ENCODE peak calls at places on chromosomes 13 and 19, in five cellular contexts. X is body of pancreas, L is Panc1, G is PC-9, K is psoas muscle. V is an unnamed sample. For H3K9me3, the result is how much of the 10 kb centered on the place peaks cover.

GRCh38 chr19:40801449-40802299 is 2.7 kb downstream of the EGLN2 start:
- DNase-seq in X (no peak), L (no peak), G (no peak), K (no peak), V (peak)

GRCh38 chr13:51425410-51426042 is 27.3 kb downstream of the INTS6 start:
- DNase-seq in X (no peak), L (no peak), G (no peak), K (no peak), V (no peak)

GRCh38 chr13:60583911-60584753 is 187.1 kb downstream of the TDRD3 start:
- DNase-seq in X (peak), L (no peak), G (peak), K (no peak), V (no peak)

GRCh38 chr13:112898786-112899617 is 70.0 kb upstream of the MCF2L start:
- DNase-seq in X (no peak), L (no peak), G (no peak), K (no peak), V (no peak)

GRCh38 chr13:79749985-79750551 is 269.1 kb downstream of the NDFIP2 start:
- DNase-seq in X (peak), L (no peak), G (peak), K (peak), V (peak)

GRCh38 chr19:57786906-57787305 is 17.4 kb downstream of the ZNF586 start:
- DNase-seq in X (no peak), L (no peak), G (no peak), K (no peak), V (no peak)

GRCh38 chr19:7098701-7099596 is 29.4 kb downstream of the ZNF557 start:
- DNase-seq in X (peak), L (peak), G (peak), K (peak), V (peak)

GRCh38 chr19:46943150-46943946 is 76.3 kb upstream of the NPAS1 start:
- DNase-seq in X (no peak), L (no peak), G (no peak), K (no peak), V (no peak)

GRCh38 chr13:31807090-31807541 is 67.8 kb downstream of the RXFP2 start:
- DNase-seq in X (no peak), L (no peak), G (no peak), K (no peak), V (no peak)

GRCh38 chr13:26508885-26509284 is 48.6 kb upstream of the WASF3 start:
- DNase-seq in X (peak), L (no peak), G (no peak), K (peak), V (peak)

GRCh38 chr13:52348983-52349780 is 56.8 kb downstream of the THSD1 start:
- DNase-seq in X (no peak), L (peak), G (no peak), K (no peak), V (no peak)

GRCh38 chr19:32651729-32652140 is 23.2 kb downstream of the ANKRD27 start:
- DNase-seq in X (no peak), L (no peak), G (no peak), K (no peak), V (no peak)

DNA sequence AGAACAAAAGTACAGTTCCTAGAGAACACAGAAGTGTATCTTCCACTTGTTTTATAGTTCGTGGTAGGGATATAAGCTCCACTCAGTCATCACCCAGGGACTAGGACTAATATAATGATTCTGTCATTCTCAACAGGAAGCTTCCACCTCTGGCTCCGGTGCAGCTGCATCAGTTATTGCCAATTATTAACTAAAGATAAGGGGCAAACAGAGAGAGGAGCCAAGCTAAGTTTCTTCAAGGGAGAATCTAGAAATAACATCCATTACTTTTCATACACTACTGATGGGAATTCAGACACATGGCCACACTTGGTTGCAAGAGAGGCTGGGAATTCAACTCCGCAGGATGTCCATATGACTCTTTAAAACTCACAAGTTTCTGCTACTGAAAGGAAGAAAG is 917.9 kb downstream of the OLFM4 start:
- DNase-seq in X (peak), L (no peak), G (no peak), K (no peak), V (no peak)
- H3K9me3 ChIP-seq in X (under half), L (under half), G (under half), K (under half), V (under half)

GRCh38 chr13:97245011-97245410 is 22.9 kb downstream of the MBNL2 start:
- DNase-seq in X (no peak), L (no peak), G (no peak), K (no peak), V (no peak)

GRCh38 chr13:97240789-97241734 is 18.9 kb downstream of the MBNL2 start:
- DNase-seq in X (no peak), L (no peak), G (no peak), K (no peak), V (no peak)

GRCh38 chr13:97243915-97244820 is 22.0 kb downstream of the MBNL2 start:
- DNase-seq in X (no peak), L (no peak), G (no peak), K (no peak), V (no peak)

GRCh38 chr13:97241761-97242160 is 19.6 kb downstream of the MBNL2 start:
- DNase-seq in X (no peak), L (no peak), G (no peak), K (no peak), V (no peak)

GRCh38 chr13:97242755-97243497 is 20.8 kb downstream of the MBNL2 start:
- DNase-seq in X (no peak), L (no peak), G (no peak), K (peak), V (no peak)
- H3K4me3 ChIP-seq in X (no peak), L (no peak), G (no peak), K (peak), V (no peak)

GRCh38 chr19:12137541-12137940 is 2.6 kb downstream of the ZNF20 start:
- DNase-seq in X (no peak), L (no peak), G (no peak), K (no peak), V (no peak)
- TF ChIP-seq CTCF in X (no peak), L (no peak), G (no peak), K (no peak), V (no peak)

DNA sequence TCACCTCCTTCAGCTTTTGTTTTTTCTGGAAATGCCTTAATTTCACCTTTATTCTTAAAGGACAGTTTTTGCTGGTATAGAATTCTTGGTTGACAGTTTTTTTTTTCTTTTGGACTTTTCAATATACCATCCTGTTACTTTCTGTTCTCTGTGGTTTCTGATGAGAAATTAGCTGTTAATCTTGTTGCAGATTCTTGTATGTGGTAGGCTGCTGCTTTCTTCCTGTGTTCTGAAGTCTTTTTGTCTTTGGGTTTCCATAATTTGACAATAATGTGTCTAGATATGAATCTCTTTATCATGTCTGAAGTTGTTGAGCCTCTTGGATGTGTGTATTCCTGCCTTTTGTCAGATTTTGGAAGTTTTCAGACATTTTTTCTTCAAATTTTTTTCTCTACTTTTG is 12.0 kb downstream of the ZNF283 start:
- DNase-seq in X (no peak), L (no peak), G (no peak), K (no peak), V (no peak)
- H3K9me3 ChIP-seq in X (half or more), L (half or more), G (half or more), K (half or more), V (under half)

DNA sequence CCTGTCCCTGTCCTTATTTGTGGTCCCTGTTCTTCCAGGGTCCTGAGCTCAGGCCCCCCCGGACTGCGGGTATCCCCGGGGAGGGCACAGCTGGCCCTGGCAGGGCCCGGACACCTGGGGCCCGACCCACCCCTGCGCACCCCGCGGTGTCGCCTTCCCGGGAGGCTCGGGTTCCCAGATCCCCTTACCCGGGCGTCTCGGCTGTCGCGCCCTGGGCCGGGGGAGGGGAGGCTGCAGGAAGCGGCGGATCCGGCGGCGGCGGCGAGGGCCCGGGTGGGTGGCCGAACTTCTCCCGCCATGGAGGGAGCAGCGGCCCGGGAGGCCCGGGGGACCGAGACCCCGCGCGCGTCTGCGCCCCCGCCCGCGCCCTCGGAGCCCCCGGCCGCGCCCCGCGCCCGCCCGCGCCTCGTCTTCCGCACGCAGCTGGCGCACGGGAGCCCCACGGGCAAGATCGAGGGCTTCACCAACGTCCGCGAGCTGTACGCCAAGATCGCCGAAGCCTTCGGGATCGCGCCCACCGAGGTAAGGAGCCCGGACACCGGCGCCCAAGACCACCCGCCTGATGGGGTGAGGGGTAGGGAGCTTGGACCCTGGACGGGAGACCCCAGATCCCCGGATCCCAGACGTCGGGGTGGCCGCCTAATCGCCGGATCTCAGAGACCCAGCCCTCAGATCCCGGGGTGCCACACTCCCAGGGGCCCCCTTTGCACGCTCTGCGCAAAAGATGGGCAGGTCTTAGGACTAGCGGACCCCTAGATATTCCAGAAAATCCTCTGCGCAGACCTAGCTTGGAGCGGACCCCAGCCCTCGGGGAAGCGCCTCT is at the start of gene GIPC3:
- DNase-seq in X (no peak), L (no peak), G (no peak), K (no peak), V (no peak)
- H3K4me3 ChIP-seq in X (no peak), L (peak), G (no peak), K (peak), V (peak)

GRCh38 chr13:47004022-47004421 is 107.2 kb upstream of the HTR2A start:
- DNase-seq in X (no peak), L (no peak), G (no peak), K (no peak), V (no peak)
- TF ChIP-seq CTCF in X (no peak), L (no peak), G (no peak), K (no peak), V (no peak)

DNA sequence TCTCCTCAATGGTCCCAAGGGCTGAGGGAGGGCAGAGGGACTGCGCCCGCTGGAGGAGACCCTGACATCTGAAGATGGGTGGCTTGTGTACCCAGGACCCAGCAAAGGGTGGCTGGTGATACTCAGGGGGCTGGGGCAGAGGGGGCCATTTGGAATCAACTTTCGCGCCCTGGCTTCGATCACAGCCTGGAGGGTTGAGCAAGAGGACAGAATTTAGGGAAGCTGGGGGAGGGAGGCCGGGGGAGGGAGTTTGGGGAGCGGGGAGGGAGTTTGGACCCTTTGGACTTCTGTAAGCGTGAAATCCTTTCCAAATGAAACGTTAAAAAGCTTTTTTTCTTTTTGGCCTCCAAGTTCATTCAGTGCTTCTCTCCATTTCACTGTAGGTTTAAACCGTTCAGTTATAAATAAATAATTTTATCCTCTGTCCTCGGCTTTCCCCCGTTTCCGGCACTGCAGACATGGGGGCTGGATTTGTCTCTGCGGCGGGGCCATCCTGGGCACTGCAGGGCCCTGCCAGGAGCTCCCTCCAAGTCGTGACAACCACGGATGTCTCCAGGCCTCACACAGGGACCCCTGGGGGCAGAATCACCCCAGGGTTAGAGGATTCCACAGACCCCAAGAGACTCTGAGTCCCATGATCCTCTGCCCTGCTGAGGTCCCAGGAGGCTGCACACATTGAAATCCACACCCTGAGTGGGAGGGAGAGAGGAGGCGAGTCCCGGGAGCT is 1.5 kb upstream of the PRTN3 start:
- DNase-seq in X (no peak), L (no peak), G (no peak), K (no peak), V (no peak)
- H3K9me3 ChIP-seq in X (under half), L (under half), G (under half), K (under half), V (under half)

DNA sequence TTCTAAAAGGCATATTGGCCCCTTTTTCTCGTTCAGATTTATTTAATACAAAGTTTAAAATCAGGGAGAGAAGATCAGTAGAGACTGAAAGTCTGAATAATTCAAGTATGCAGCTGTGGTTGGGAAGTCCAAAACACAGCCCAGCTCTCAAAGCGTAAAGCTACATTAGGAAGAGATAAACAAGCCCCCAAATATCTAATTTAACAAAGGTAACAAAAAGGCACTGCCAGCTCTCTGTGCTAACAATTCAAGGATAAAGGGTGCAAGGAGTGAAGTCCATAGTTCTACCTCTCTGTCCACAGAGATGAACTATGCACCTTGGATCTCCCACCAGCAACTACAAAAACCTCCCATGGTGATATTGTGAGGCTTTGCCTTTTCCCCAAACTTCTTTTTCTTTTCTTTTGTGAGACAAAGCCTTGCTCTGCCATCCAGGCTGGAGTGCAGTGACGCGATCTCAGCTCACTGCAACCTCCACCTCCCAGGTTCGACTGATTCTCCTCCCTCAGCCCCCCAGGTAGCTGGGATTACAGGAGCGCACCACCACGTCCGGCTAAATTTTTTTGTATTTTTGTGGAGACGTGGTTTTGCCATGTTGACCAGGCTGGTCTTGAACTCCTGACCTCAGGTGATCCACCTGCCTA is 104.4 kb downstream of the LHFPL6 start:
- DNase-seq in X (no peak), L (no peak), G (no peak), K (no peak), V (no peak)
- H3K4me3 ChIP-seq in X (no peak), L (no peak), G (no peak), K (no peak), V (no peak)

GRCh38 chr13:94416454-94417080 is 62.9 kb downstream of the DCT start:
- DNase-seq in X (peak), L (no peak), G (peak), K (no peak), V (no peak)
- TF ChIP-seq CTCF in X (no peak), L (peak), G (peak), K (no peak), V (no peak)

GRCh38 chr13:35213911-35214310 is 262.6 kb downstream of the MAB21L1 start:
- DNase-seq in X (no peak), L (no peak), G (no peak), K (no peak), V (no peak)

DNA sequence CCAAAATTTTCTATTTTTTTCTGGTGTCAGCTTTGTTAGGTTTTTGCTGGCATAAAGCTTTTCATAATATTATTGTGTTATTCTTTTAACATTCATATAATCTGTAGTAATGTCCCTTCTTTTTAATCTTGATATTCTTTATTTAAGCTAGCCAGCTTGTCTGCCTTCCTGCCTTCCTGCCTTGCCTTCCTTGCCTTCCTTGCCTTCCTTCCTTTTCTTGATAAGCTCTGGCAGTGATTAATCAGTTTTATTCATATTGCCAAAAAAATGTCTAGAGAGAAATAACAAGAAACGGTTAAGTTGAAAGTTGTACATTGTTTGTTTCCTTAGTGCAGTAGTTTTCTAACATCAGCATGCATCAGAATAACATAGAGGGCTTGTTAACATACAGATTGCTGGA is 257.5 kb downstream of the MAB21L1 start:
- DNase-seq in X (no peak), L (no peak), G (no peak), K (no peak), V (no peak)
- H3K9me3 ChIP-seq in X (under half), L (under half), G (under half), K (under half), V (under half)

V was measured in lung.